ENCODE peak calls at places on chromosome 18, in five cellular contexts. N is substantia nigra; I is CMK; O is fibroblast of the aortic adventitia; E is stimulated activated CD4-positive, alpha-beta T cell treated with anti-CD3 and anti-CD28 coated beads, Interleukin-12 subunit alpha, Interleukin-12 subunit beta, amount 100 ng/mL, for 4 hours. V is an unnamed sample.
A peak's percentile ranks its signal among the peaks of the same experiment; 100 is the strongest.

GRCh38 chr18:49100226-49100968 is 149.6 kb upstream of the SMAD7 start:
- DNase-seq in N (no peak), I (no peak), O (peak; percentile 18), E (no peak), V (no peak)

GRCh38 chr18:845152-845819 is 33.2 kb upstream of the YES1 start:
- DNase-seq in N (no peak), I (no peak), O (peak; percentile 97), E (no peak), V (no peak)

GRCh38 chr18:69469444-69469919 is 68.8 kb downstream of the DOK6 start:
- DNase-seq in N (no peak), I (no peak), O (no peak), E (peak; percentile 29), V (no peak)

GRCh38 chr18:79590191-79591039 is 89.2 kb upstream of the CTDP1 start:
- DNase-seq in N (no peak), I (no peak), O (peak; percentile 59), E (no peak), V (no peak)

GRCh38 chr18:70324897-70325296 is 36.1 kb downstream of the SOCS6 start:
- DNase-seq in N (no peak), I (no peak), O (no peak), E (no peak), V (no peak)

GRCh38 chr18:8730080-8730827 is 24.9 kb downstream of the MTCL1 start:
- DNase-seq in N (no peak), I (peak; percentile 20), O (peak; percentile 93), E (no peak), V (no peak)

GRCh38 chr18:3012306-3012919 is 531 bp downstream of the LPIN2 start:
- DNase-seq in N (peak; percentile 55), I (no peak), O (no peak), E (peak; percentile 45), V (peak; percentile 83)

GRCh38 chr18:41933778-41934177 is 21.3 kb upstream of the PIK3C3 start:
- DNase-seq in N (no peak), I (no peak), O (no peak), E (no peak), V (no peak)

GRCh38 chr18:56423626-56424025 is 214.8 kb downstream of the TXNL1 start:
- DNase-seq in N (no peak), I (no peak), O (no peak), E (no peak), V (no peak)

GRCh38 chr18:7084766-7085080 is 32.9 kb downstream of the LAMA1 start:
- DNase-seq in N (no peak), I (no peak), O (peak; percentile 70), E (no peak), V (no peak)

GRCh38 chr18:35064291-35064690 is 23.1 kb downstream of the MAPRE2 start:
- DNase-seq in N (no peak), I (no peak), O (no peak), E (no peak), V (no peak)

GRCh38 chr18:63648241-63648640 is 4.2 kb upstream of the SERPINB4 start:
- DNase-seq in N (no peak), I (no peak), O (no peak), E (no peak), V (no peak)

GRCh38 chr18:77042583-77042982 is 90.0 kb downstream of the MBP start:
- DNase-seq in N (peak; percentile 59), I (no peak), O (no peak), E (no peak), V (no peak)